ENCODE peak calls at places on chromosomes 6 and 20, in four cellular contexts. C is H9, L is H1, T is IMR-90. S is an unnamed sample.

GRCh38 chr6:101578306-101578705 is 184.8 kb downstream of the GRIK2 start:
- DNase-seq in C (no peak), T (no peak), L (no peak), S (no peak)

GRCh38 chr20:61736001-61736635 is 329.6 kb downstream of the TAF4 start:
- DNase-seq in L (no peak), T (no peak), C (no peak), S (no peak)

GRCh38 chr6:16331328-16332174 is 93.2 kb downstream of the GMPR start:
- DNase-seq in L (no peak), C (peak), T (peak), S (peak)

GRCh38 chr6:111791415-111791814 is 81.8 kb downstream of the FYN start:
- DNase-seq in C (no peak), L (no peak), T (peak), S (no peak)

GRCh38 chr6:21193790-21194189 is 399.8 kb upstream of the SOX4 start:
- DNase-seq in T (no peak), C (no peak), L (no peak), S (no peak)

GRCh38 chr6:84466521-84466920 is 239.1 kb upstream of the CEP162 start:
- DNase-seq in C (no peak), L (no peak), T (peak), S (peak)

GRCh38 chr6:4879724-4880372 is 103.6 kb downstream of the CDYL start:
- DNase-seq in C (no peak), L (no peak), T (no peak), S (no peak)

GRCh38 chr20:4244700-4245485 is 229.5 kb upstream of the RNF24 start:
- DNase-seq in C (no peak), L (no peak), T (no peak), S (no peak)

GRCh38 chr6:108594640-108595039 is 33.9 kb downstream of the FOXO3 start:
- DNase-seq in L (no peak), T (no peak), C (no peak), S (no peak)

GRCh38 chr6:19427548-19427947 is 409.6 kb upstream of the ID4 start:
- DNase-seq in L (no peak), T (no peak), C (no peak), S (no peak)

DNA sequence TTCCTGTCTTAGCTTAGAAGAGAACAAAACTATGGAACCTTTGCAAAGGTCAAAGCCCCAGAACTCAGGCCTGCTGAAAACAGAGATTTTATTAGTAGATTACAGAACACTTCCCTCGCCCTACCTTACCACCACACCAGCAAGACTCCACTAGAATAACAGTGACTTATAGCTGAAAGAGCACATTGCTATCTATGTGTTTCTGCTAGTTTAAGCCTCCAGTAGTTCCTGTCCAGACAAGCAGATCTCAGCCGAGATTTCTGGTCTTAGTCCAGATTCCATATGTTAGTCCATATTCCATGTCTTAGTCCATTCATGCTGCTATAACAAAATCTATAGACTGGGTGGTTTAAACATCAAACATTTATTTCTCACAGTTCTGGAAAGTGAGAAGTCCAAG is 412.3 kb upstream of the ID4 start:
- DNase-seq in C (no peak), L (no peak), T (no peak), S (no peak)
- H3K27ac ChIP-seq in C (no peak), L (no peak), T (no peak), S (no peak)

GRCh38 chr6:144176043-144176442 is 25.7 kb downstream of the STX11 start:
- DNase-seq in T (no peak), C (no peak), L (no peak), S (no peak)

GRCh38 chr6:144173971-144174370 is 23.7 kb downstream of the STX11 start:
- DNase-seq in T (no peak), C (no peak), L (no peak), S (no peak)

GRCh38 chr6:144165784-144166183 is 15.5 kb downstream of the STX11 start:
- DNase-seq in T (no peak), C (no peak), L (no peak), S (no peak)

GRCh38 chr6:144171406-144171805 is 21.1 kb downstream of the STX11 start:
- DNase-seq in T (no peak), L (no peak), C (no peak), S (no peak)

GRCh38 chr6:144170044-144170443 is 19.7 kb downstream of the STX11 start:
- DNase-seq in L (no peak), C (no peak), T (no peak), S (no peak)
- H4K5ac ChIP-seq in L (no peak), C (no peak), T (no peak), S (no peak)

GRCh38 chr6:122718616-122719015 is 60.9 kb upstream of the FABP7 start:
- DNase-seq in T (no peak), C (no peak), L (no peak), S (no peak)
- H3K27ac ChIP-seq in T (no peak), C (no peak), L (no peak), S (no peak)

DNA sequence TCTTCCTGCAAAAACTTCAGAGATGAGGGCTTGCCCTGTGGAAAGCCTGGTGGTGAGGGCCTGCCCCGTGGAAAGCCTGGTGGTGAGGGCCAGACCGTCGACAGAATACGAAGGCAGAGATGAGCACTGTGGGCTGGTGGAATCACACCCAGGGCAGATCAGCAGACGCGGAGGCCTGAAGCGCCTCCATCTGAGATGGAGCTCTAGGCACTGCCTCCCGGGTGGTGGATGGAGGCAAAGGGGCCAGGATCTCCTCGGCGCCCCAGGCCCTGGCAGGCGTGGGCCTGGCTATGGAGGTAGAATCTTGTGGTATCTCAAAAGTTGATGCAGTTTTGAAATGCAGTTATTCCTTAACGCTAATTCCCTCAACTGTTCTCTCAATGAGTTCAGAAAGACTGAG is 104.8 kb downstream of the PSMB1 start:
- DNase-seq in T (no peak), L (no peak), C (no peak), S (no peak)
- H4K5ac ChIP-seq in T (no peak), L (no peak), C (no peak), S (no peak)

DNA sequence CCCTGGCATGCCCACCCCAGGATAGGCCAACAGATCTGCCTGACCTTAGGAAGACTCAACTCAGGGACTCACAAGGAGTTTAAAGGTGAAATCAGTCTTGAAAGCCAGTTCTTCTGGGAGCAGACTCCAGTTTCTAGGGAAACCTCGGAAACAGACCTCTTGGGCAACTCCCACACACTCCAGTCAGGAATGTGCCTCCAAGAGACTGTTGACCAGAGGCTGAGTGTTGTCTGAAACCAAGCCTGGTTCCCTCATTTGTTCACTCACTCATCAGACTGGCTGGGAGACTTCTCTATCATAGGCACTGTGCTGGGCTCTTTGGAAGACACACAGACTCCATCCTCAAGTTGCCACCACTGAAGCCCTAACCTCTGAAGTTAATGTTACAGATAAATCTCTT is 1.8 kb downstream of the TREM1 start:
- DNase-seq in L (no peak), T (peak), C (no peak), S (peak)
- H3K27ac ChIP-seq in L (no peak), T (no peak), C (no peak), S (no peak)

GRCh38 chr6:60643870-60644269 is 1642.2 kb downstream of the KHDRBS2 start:
- DNase-seq in L (no peak), T (no peak), C (peak), S (peak)
- H4K5ac ChIP-seq in L (no peak), T (no peak), C (no peak), S (no peak)

DNA sequence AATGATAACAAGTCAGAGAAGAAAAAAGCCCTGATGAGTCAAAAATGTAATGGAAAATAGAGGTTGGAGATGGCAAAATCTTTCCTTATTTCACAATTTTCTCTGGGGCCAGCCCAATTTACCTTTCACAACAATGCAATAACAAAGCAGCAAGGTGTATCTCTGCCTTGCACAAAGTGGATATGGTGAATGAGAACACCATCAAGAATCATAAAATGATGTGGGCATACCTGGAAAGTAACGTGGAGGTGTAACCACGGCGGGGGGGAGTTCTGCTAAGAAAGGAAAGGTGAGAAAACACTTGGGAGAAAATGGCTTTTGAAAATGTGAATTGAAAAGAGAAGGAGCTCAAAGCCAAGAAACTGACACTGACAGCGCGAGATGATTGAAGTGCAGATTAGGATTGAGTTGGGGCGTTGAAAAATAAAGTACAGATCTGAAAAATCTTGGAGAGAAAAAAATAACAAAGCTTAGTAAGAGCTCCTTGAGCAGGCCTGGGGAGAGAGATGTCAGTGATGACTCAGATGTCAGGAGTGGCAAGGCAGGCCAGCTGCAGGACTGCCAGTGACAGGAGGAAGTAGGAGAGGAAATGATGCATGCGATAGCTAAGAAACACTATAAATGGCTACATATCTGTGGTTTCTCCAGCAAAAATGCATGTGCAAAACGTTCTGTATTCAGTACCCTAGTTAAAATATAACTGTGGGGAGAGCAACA is 26.2 kb downstream of the ARHGAP18 start:
- DNase-seq in T (peak), C (no peak), L (no peak), S (peak)
- H3K27ac ChIP-seq in T (peak), C (no peak), L (no peak), S (no peak)

GRCh38 chr6:43801489-43802181 is 31.6 kb downstream of the VEGFA start:
- DNase-seq in L (no peak), T (no peak), C (no peak), S (no peak)
- H4K5ac ChIP-seq in L (no peak), T (no peak), C (no peak), S (no peak)

GRCh38 chr6:169316651-169317050 is 63.0 kb upstream of the THBS2 start:
- DNase-seq in T (no peak), C (no peak), L (no peak), S (no peak)
- H3K27ac ChIP-seq in T (no peak), C (no peak), L (no peak), S (no peak)

GRCh38 chr6:132792510-132792909 is 5.9 kb downstream of the SLC18B1 start:
- DNase-seq in L (no peak), T (no peak), C (no peak), S (no peak)

GRCh38 chr6:132789398-132789780 is 9.0 kb downstream of the SLC18B1 start:
- DNase-seq in C (no peak), L (no peak), T (no peak), S (peak)

GRCh38 chr6:132788658-132789397 is 9.6 kb downstream of the SLC18B1 start:
- DNase-seq in T (no peak), L (no peak), C (no peak), S (peak)

GRCh38 chr6:132790450-132790849 is 8.0 kb downstream of the SLC18B1 start:
- DNase-seq in T (no peak), C (no peak), L (no peak), S (no peak)
- H4K5ac ChIP-seq in T (no peak), C (no peak), L (no peak), S (no peak)